ENCODE peak calls at places on chromosomes 6 and 20, in five cellular contexts. One of them, this sample, is unnamed. For H3K4me1, the result is how much of the 10 kb centered on the place peaks cover.

GRCh38 chr20:40265872-40266533 is 423.0 kb downstream of the MAFB start:
- DNase-seq in right lobe of liver: no peak
- DNase-seq in A549: peak
- DNase-seq in CD8-positive, alpha-beta T cell: no peak
- DNase-seq in astrocyte: no peak
- DNase-seq in this sample: no peak

GRCh38 chr6:150721411-150722266 is 122.0 kb downstream of the PLEKHG1 start:
- DNase-seq in right lobe of liver: no peak
- DNase-seq in A549: no peak
- DNase-seq in CD8-positive, alpha-beta T cell: no peak
- DNase-seq in astrocyte: no peak
- DNase-seq in this sample: no peak

GRCh38 chr6:112058673-112059072 is 4.8 kb downstream of the CCN6 start:
- DNase-seq in right lobe of liver: no peak
- DNase-seq in A549: no peak
- DNase-seq in CD8-positive, alpha-beta T cell: no peak
- DNase-seq in astrocyte: no peak
- DNase-seq in this sample: no peak

GRCh38 chr6:130513770-130514169 is 148.0 kb downstream of the TMEM200A start:
- DNase-seq in right lobe of liver: no peak
- DNase-seq in A549: no peak
- DNase-seq in CD8-positive, alpha-beta T cell: peak
- DNase-seq in astrocyte: peak
- DNase-seq in this sample: no peak

GRCh38 chr6:170022291-170022722 is 268.6 kb downstream of the DLL1 start:
- DNase-seq in right lobe of liver: no peak
- DNase-seq in A549: no peak
- DNase-seq in CD8-positive, alpha-beta T cell: no peak
- DNase-seq in astrocyte: no peak
- DNase-seq in this sample: no peak

GRCh38 chr6:9126845-9127560 is 691.7 kb upstream of the SLC35B3 start:
- DNase-seq in right lobe of liver: no peak
- DNase-seq in A549: peak
- DNase-seq in CD8-positive, alpha-beta T cell: no peak
- DNase-seq in astrocyte: peak
- DNase-seq in this sample: no peak

GRCh38 chr6:160999508-160999907 is 7.9 kb downstream of the MAP3K4 start:
- DNase-seq in right lobe of liver: no peak
- DNase-seq in A549: no peak
- DNase-seq in CD8-positive, alpha-beta T cell: no peak
- DNase-seq in astrocyte: no peak
- DNase-seq in this sample: no peak

GRCh38 chr6:10852281-10852965 is 14.1 kb upstream of the MAK start:
- DNase-seq in right lobe of liver: no peak
- DNase-seq in A549: no peak
- DNase-seq in CD8-positive, alpha-beta T cell: no peak
- DNase-seq in astrocyte: no peak
- DNase-seq in this sample: no peak

GRCh38 chr20:44008806-44009678 is 94.4 kb downstream of the TOX2 start:
- DNase-seq in right lobe of liver: no peak
- DNase-seq in A549: peak
- DNase-seq in CD8-positive, alpha-beta T cell: no peak
- DNase-seq in astrocyte: no peak
- DNase-seq in this sample: no peak

GRCh38 chr20:1150968-1151367 is 32.6 kb downstream of the PSMF1 start:
- DNase-seq in right lobe of liver: no peak
- DNase-seq in A549: no peak
- DNase-seq in CD8-positive, alpha-beta T cell: no peak
- DNase-seq in astrocyte: no peak
- DNase-seq in this sample: no peak

GRCh38 chr20:52972965-52973819 is 1.0 kb downstream of the TSHZ2 start:
- DNase-seq in right lobe of liver: peak
- DNase-seq in A549: no peak
- DNase-seq in CD8-positive, alpha-beta T cell: peak
- DNase-seq in astrocyte: no peak
- DNase-seq in this sample: peak

GRCh38 chr6:117448732-117449131 is 23.0 kb upstream of the ROS1 start:
- DNase-seq in right lobe of liver: no peak
- DNase-seq in A549: peak
- DNase-seq in CD8-positive, alpha-beta T cell: no peak
- DNase-seq in astrocyte: peak
- DNase-seq in this sample: no peak

GRCh38 chr20:8190043-8190880 is 58.2 kb downstream of the PLCB1 start:
- DNase-seq in right lobe of liver: no peak
- DNase-seq in A549: no peak
- DNase-seq in CD8-positive, alpha-beta T cell: no peak
- DNase-seq in astrocyte: no peak
- DNase-seq in this sample: no peak

GRCh38 chr6:73079611-73079955 is 145.7 kb downstream of the KHDC1L start:
- DNase-seq in right lobe of liver: no peak
- DNase-seq in A549: peak
- DNase-seq in CD8-positive, alpha-beta T cell: no peak
- DNase-seq in astrocyte: peak
- DNase-seq in this sample: no peak

GRCh38 chr6:7145269-7146078 is 37.7 kb downstream of the RREB1 start:
- DNase-seq in right lobe of liver: no peak
- DNase-seq in A549: no peak
- DNase-seq in CD8-positive, alpha-beta T cell: no peak
- DNase-seq in astrocyte: no peak
- DNase-seq in this sample: no peak

GRCh38 chr6:7146079-7146828 is 38.5 kb downstream of the RREB1 start:
- DNase-seq in right lobe of liver: peak
- DNase-seq in A549: no peak
- DNase-seq in CD8-positive, alpha-beta T cell: no peak
- DNase-seq in astrocyte: peak
- DNase-seq in this sample: peak

GRCh38 chr6:7147051-7147671 is 39.4 kb downstream of the RREB1 start:
- DNase-seq in right lobe of liver: no peak
- DNase-seq in A549: no peak
- DNase-seq in CD8-positive, alpha-beta T cell: no peak
- DNase-seq in astrocyte: peak
- DNase-seq in this sample: no peak

GRCh38 chr6:7143161-7143974 is 35.6 kb downstream of the RREB1 start:
- DNase-seq in right lobe of liver: no peak
- DNase-seq in A549: no peak
- DNase-seq in CD8-positive, alpha-beta T cell: no peak
- DNase-seq in astrocyte: no peak
- DNase-seq in this sample: no peak

GRCh38 chr6:7144810-7145209 is 37.0 kb downstream of the RREB1 start:
- DNase-seq in right lobe of liver: no peak
- DNase-seq in A549: no peak
- DNase-seq in CD8-positive, alpha-beta T cell: no peak
- DNase-seq in astrocyte: no peak
- DNase-seq in this sample: no peak
- H3K4me1 ChIP-seq in right lobe of liver: half or more
- H3K4me1 ChIP-seq in A549: half or more
- H3K4me1 ChIP-seq in CD8-positive, alpha-beta T cell: under half
- H3K4me1 ChIP-seq in astrocyte: under half
- H3K4me1 ChIP-seq in this sample: half or more

GRCh38 chr6:143513410-143513809 is 1.9 kb upstream of the FUCA2 start:
- DNase-seq in right lobe of liver: no peak
- DNase-seq in A549: peak
- DNase-seq in CD8-positive, alpha-beta T cell: peak
- DNase-seq in astrocyte: no peak
- DNase-seq in this sample: peak
- TF ChIP-seq CTCF in right lobe of liver: no peak
- TF ChIP-seq CTCF in A549: peak
- TF ChIP-seq CTCF in CD8-positive, alpha-beta T cell: peak
- TF ChIP-seq CTCF in astrocyte: peak
- TF ChIP-seq CTCF in this sample: peak

DNA sequence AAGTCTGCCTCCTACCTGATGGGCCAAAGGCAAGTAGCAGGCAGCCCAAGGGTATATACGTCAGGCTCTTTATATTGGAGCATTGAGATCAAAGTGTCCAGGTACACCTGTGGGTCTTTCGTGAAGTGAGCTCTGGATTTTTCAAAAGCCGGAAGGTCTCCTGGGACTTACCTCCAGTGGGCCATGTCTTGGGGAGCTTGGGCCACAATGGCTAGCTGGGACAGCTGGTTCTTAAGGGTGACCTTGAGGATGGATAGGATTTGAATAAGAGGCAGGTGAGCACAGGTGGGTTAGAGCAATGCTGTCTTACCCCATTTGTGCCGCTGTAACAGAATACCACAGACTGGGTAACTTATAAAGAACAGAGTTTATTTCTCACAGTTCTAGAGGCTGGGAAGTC is 153.4 kb downstream of the CDC5L start:
- DNase-seq in right lobe of liver: no peak
- DNase-seq in A549: no peak
- DNase-seq in CD8-positive, alpha-beta T cell: no peak
- DNase-seq in astrocyte: no peak
- DNase-seq in this sample: no peak
- H3K4me3 ChIP-seq in right lobe of liver: no peak
- H3K4me3 ChIP-seq in A549: no peak
- H3K4me3 ChIP-seq in CD8-positive, alpha-beta T cell: no peak
- H3K4me3 ChIP-seq in astrocyte: no peak
- H3K4me3 ChIP-seq in this sample: no peak

DNA sequence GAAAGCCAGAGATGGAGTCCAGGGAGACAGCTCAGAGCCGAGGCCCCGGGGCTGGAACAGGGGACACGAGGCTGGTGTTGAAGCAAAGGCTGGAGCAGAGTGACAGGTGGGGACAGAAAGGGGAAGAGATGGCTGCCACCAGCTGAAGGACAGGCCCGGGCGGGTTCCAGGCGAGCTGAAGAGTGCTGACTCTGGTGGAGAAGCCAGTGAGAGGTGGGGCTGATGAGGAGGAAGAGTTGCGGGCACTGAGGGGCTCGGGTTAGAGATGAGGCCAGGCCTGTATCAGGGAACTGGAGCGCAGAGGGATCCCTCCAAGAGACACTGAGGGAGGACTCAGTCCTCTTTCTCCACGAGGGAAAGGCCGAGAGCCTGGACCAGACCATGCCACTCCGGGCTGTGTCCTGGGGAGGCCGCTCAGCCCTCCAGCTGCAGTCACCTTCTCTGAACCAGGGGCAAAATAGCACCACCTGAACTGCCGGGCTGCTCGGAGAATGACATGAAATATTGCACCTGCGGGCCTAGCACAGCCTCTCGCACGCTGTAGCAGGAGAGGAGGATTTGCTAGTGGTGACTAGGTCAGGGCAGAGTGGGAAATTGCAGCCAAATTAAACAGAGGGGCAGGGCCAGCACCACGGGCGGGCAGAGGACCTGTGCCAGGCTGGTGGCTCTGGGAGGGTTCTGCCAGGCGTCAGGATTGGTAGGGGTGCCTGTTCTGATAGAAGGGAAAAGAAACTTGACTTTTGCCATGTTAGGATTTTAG is 175.9 kb downstream of the ZDHHC14 start:
- DNase-seq in right lobe of liver: peak
- DNase-seq in A549: no peak
- DNase-seq in CD8-positive, alpha-beta T cell: no peak
- DNase-seq in astrocyte: no peak
- DNase-seq in this sample: no peak
- H3K4me1 ChIP-seq in right lobe of liver: under half
- H3K4me1 ChIP-seq in A549: under half
- H3K4me1 ChIP-seq in CD8-positive, alpha-beta T cell: under half
- H3K4me1 ChIP-seq in astrocyte: under half
- H3K4me1 ChIP-seq in this sample: under half

GRCh38 chr20:20343886-20344381 is 24.0 kb upstream of the INSM1 start:
- DNase-seq in right lobe of liver: no peak
- DNase-seq in A549: no peak
- DNase-seq in CD8-positive, alpha-beta T cell: no peak
- DNase-seq in astrocyte: no peak
- DNase-seq in this sample: no peak

GRCh38 chr20:20334489-20334888 is 33.4 kb upstream of the INSM1 start:
- DNase-seq in right lobe of liver: no peak
- DNase-seq in A549: no peak
- DNase-seq in CD8-positive, alpha-beta T cell: no peak
- DNase-seq in astrocyte: no peak
- DNase-seq in this sample: no peak

GRCh38 chr20:20338133-20338730 is 29.7 kb upstream of the INSM1 start:
- DNase-seq in right lobe of liver: no peak
- DNase-seq in A549: no peak
- DNase-seq in CD8-positive, alpha-beta T cell: no peak
- DNase-seq in astrocyte: no peak
- DNase-seq in this sample: peak

GRCh38 chr20:20341371-20341770 is 26.5 kb upstream of the INSM1 start:
- DNase-seq in right lobe of liver: no peak
- DNase-seq in A549: no peak
- DNase-seq in CD8-positive, alpha-beta T cell: no peak
- DNase-seq in astrocyte: no peak
- DNase-seq in this sample: no peak

GRCh38 chr20:20340443-20340842 is 27.5 kb upstream of the INSM1 start:
- DNase-seq in right lobe of liver: no peak
- DNase-seq in A549: no peak
- DNase-seq in CD8-positive, alpha-beta T cell: no peak
- DNase-seq in astrocyte: no peak
- DNase-seq in this sample: peak
- TF ChIP-seq CTCF in right lobe of liver: no peak
- TF ChIP-seq CTCF in A549: no peak
- TF ChIP-seq CTCF in CD8-positive, alpha-beta T cell: no peak
- TF ChIP-seq CTCF in astrocyte: no peak
- TF ChIP-seq CTCF in this sample: no peak

GRCh38 chr6:152295920-152296319 is 341.2 kb downstream of the SYNE1 start:
- DNase-seq in right lobe of liver: no peak
- DNase-seq in A549: no peak
- DNase-seq in CD8-positive, alpha-beta T cell: no peak
- DNase-seq in astrocyte: no peak
- DNase-seq in this sample: no peak

GRCh38 chr6:152299336-152299735 is 337.8 kb downstream of the SYNE1 start:
- DNase-seq in right lobe of liver: no peak
- DNase-seq in A549: no peak
- DNase-seq in CD8-positive, alpha-beta T cell: no peak
- DNase-seq in astrocyte: no peak
- DNase-seq in this sample: no peak

GRCh38 chr6:152296648-152297376 is 340.4 kb downstream of the SYNE1 start:
- DNase-seq in right lobe of liver: no peak
- DNase-seq in A549: no peak
- DNase-seq in CD8-positive, alpha-beta T cell: no peak
- DNase-seq in astrocyte: no peak
- DNase-seq in this sample: no peak

GRCh38 chr6:152300517-152300916 is 336.6 kb downstream of the SYNE1 start:
- DNase-seq in right lobe of liver: peak
- DNase-seq in A549: no peak
- DNase-seq in CD8-positive, alpha-beta T cell: no peak
- DNase-seq in astrocyte: no peak
- DNase-seq in this sample: no peak

GRCh38 chr6:152298055-152298647 is 339.0 kb downstream of the SYNE1 start:
- DNase-seq in right lobe of liver: no peak
- DNase-seq in A549: no peak
- DNase-seq in CD8-positive, alpha-beta T cell: no peak
- DNase-seq in astrocyte: no peak
- DNase-seq in this sample: no peak
- H3K4me3 ChIP-seq in right lobe of liver: no peak
- H3K4me3 ChIP-seq in A549: no peak
- H3K4me3 ChIP-seq in CD8-positive, alpha-beta T cell: no peak
- H3K4me3 ChIP-seq in astrocyte: no peak
- H3K4me3 ChIP-seq in this sample: no peak

GRCh38 chr6:157559201-157559756 is 178.3 kb downstream of the ZDHHC14 start:
- DNase-seq in right lobe of liver: no peak
- DNase-seq in A549: no peak
- DNase-seq in CD8-positive, alpha-beta T cell: no peak
- DNase-seq in astrocyte: no peak
- DNase-seq in this sample: no peak
- H3K4me1 ChIP-seq in right lobe of liver: under half
- H3K4me1 ChIP-seq in A549: under half
- H3K4me1 ChIP-seq in CD8-positive, alpha-beta T cell: under half
- H3K4me1 ChIP-seq in astrocyte: under half
- H3K4me1 ChIP-seq in this sample: under half

GRCh38 chr6:2378046-2378657 is 132.7 kb upstream of the GMDS start:
- DNase-seq in right lobe of liver: no peak
- DNase-seq in A549: no peak
- DNase-seq in CD8-positive, alpha-beta T cell: no peak
- DNase-seq in astrocyte: no peak
- DNase-seq in this sample: no peak
- TF ChIP-seq CTCF in right lobe of liver: no peak
- TF ChIP-seq CTCF in A549: no peak
- TF ChIP-seq CTCF in CD8-positive, alpha-beta T cell: no peak
- TF ChIP-seq CTCF in astrocyte: no peak
- TF ChIP-seq CTCF in this sample: no peak